ENCODE peak calls at places on chromosomes 4 and X, in nine cellular contexts. T is pancreas; D is neural progenitor cell; Z is AG09309; A is CD8-positive, alpha-beta T cell; N is astrocyte of the cerebellum; J is lower leg skin; E is sigmoid colon; H is MM.1S. R is an unnamed sample.

GRCh38 chr4:1336079-1336478 is 10.9 kb upstream of the UVSSA start:
- DNase-seq in T (no peak), N (no peak), E (no peak), H (no peak), J (no peak), Z (no peak), A (no peak), D (no peak), R (no peak)

GRCh38 chrX:57871463-57871862 is 38.8 kb downstream of the ZXDA start:
- DNase-seq in H (no peak), J (no peak), D (no peak), T (no peak), N (no peak), A (no peak), Z (no peak), E (no peak), R (no peak)

GRCh38 chrX:55490974-55491373 is 1.3 kb upstream of the USP51 start:
- DNase-seq in D (no peak), N (no peak), J (no peak), Z (no peak), A (no peak), T (no peak), H (peak), E (no peak), R (no peak)

GRCh38 chrX:140524556-140524955 is 19.7 kb upstream of the SOX3 start:
- DNase-seq in J (no peak), A (no peak), N (no peak), E (no peak), H (no peak), T (no peak), Z (no peak), D (no peak), R (no peak)

GRCh38 chr4:150297861-150298474 is 219.7 kb downstream of the DCLK2 start:
- DNase-seq in T (peak), N (peak), D (peak), Z (no peak), H (peak), E (peak), J (peak), A (peak), R (no peak)

GRCh38 chr4:138405934-138406567 is 163.9 kb upstream of the SLC7A11 start:
- DNase-seq in H (no peak), D (no peak), N (no peak), A (no peak), E (no peak), Z (peak), T (no peak), J (no peak), R (no peak)

GRCh38 chr4:145154573-145154972 is 25.8 kb downstream of the OTUD4 start:
- DNase-seq in H (peak), E (no peak), A (no peak), Z (no peak), D (peak), T (no peak), J (no peak), N (no peak), R (no peak)

GRCh38 chr4:40586034-40586433 is 43.6 kb downstream of the RBM47 start:
- DNase-seq in Z (no peak), D (no peak), T (no peak), J (no peak), E (no peak), A (no peak), N (no peak), H (no peak), R (no peak)

GRCh38 chrX:13653022-13653693 is at the start of gene TCEANC:
- DNase-seq in A (peak), N (peak), J (peak), E (peak), D (peak), Z (peak), H (peak), T (peak), R (peak)

DNA sequence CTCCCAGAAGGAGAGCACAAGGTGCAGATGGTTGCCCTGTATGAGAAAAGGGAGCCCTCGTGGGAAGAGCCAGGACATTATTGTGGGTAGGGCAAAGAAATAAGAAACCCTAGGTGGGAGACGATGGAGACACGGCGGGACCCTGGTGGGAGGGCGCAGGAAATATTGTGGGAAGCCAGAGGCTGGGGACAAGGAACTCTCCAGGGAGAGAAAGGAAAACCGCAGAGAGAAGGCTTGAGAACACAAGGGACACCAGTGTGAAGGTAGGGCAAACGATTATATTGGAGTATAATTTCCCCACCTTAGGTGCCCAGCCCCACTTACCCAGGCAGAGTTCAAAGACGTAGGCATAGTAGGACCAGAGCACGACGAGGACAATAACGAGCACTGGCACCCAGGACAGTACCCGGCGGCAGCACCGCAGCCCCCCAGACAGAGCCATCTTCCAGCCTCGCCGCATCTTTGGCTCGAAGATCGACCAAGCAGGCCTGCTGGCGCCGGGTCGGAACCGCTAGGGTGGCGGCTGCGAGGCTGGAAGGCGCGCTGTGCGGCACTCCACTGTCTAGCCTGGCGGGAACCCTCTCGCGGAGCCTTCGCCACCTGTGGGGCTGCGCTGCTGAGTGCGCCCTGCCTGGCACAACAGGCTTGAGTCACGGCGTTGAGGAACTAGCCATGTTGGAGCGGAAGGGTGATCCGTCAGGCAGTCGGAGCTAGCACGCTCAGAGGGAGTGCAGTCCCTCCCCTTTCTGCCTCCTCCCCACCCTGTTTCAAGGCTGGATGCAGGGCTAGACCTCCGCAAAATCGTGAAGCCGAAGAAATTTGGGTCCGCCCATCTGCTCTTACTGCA is at the start of gene ZDHHC15:
- DNase-seq in D (peak), A (peak), J (peak), N (peak), E (peak), Z (no peak), T (peak), H (no peak), R (no peak)
- H3K4me3 ChIP-seq in D (peak), A (peak), J (peak), N (peak), E (peak), Z (no peak), T (peak), H (no peak), R (peak)

DNA sequence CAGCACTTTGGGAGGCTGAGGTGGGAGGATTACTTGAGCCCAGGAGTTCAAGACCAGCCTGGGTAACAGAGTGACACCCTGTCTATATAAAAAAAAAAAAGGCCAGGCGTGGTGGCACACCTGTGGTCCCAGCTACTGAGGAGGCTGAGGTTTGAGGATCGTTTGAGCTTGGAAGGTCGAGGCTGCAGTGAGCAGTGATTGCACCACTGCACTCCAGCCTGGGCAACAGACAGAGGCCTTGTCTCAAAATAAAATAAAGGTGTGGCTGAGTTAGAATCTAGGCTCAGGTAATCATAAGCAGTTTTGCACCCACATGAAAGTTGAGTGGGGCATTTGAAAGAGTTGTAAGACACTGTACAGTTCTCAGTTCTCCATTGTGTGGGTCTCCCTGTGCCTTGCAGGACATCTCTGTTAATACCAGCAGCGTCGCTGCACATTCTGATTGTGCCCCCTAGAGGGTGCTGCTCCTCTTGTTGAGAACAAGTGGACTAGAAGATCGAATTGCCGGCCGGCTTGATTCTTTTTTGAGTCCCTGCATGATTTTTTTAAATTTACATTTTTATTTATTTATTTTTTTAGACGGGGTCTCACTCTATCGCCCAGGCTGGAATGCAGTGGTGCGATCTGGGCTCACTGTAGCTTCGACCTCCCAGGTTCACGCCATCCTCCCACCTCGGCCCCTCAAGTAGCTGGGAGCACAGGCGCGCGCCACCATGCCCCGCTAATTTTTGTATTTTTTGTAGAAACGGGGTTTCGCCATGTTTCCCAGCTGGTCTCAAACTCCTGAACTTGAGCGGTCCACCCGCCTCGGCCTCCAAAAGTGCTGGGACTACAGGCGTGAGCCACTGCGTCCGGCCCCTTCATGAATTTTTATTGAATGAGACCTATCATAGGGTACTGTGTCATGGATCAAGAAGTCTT is 73.6 kb upstream of the RBMX start:
- DNase-seq in E (peak), D (peak), A (peak), H (peak), T (peak), J (peak), N (peak), Z (peak), R (peak)
- TF ChIP-seq CTCF in E (peak), D (peak), A (peak), H (peak), T (peak), J (no peak), N (peak), Z (peak), R (peak)

GRCh38 chr4:140085924-140086323 is 68.1 kb downstream of the MAML3 start:
- DNase-seq in D (no peak), H (no peak), Z (no peak), N (no peak), E (no peak), T (no peak), A (no peak), J (no peak), R (no peak)

GRCh38 chr4:140083320-140083719 is 70.7 kb downstream of the MAML3 start:
- DNase-seq in Z (no peak), J (no peak), H (no peak), A (no peak), T (no peak), E (no peak), N (no peak), D (no peak), R (no peak)

GRCh38 chr4:140085062-140085622 is 68.8 kb downstream of the MAML3 start:
- DNase-seq in T (no peak), H (no peak), E (no peak), D (no peak), J (no peak), Z (no peak), A (no peak), N (no peak), R (peak)

GRCh38 chr4:140082399-140082758 is 71.6 kb downstream of the MAML3 start:
- DNase-seq in Z (no peak), E (no peak), H (no peak), N (no peak), A (no peak), D (no peak), J (no peak), T (no peak), R (no peak)

DNA sequence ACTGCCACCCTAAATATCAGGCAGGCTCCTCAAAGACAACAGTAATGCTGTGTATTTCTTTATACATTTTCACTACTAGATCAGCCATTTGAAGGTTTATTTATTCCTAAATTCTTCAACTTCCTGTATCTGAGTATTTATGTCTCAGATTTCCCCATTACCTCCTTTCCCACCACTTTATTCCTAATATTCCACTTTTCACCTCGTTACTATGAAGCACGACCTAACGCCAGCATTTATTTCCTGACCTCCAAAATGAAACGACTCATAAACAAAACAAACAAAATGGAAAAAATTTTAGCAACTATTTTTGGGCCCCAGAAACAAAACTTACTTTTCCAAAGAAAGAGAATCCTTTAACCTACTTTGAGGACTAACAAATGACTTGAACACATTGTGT is 69.6 kb downstream of the MAML3 start:
- DNase-seq in H (no peak), D (no peak), A (no peak), E (no peak), Z (no peak), T (no peak), N (no peak), J (no peak), R (no peak)
- H3K4me3 ChIP-seq in H (no peak), D (no peak), A (no peak), E (no peak), Z (no peak), T (no peak), N (no peak), J (no peak), R (no peak)

GRCh38 chrX:114075073-114075673 is 508.7 kb upstream of the HTR2C start:
- DNase-seq in J (no peak), T (no peak), E (no peak), H (no peak), Z (no peak), N (no peak), D (no peak), A (no peak), R (no peak)
- TF ChIP-seq CTCF in J (no peak), T (peak), E (no peak), H (peak), Z (peak), N (no peak), D (peak), A (no peak), R (no peak)

DNA sequence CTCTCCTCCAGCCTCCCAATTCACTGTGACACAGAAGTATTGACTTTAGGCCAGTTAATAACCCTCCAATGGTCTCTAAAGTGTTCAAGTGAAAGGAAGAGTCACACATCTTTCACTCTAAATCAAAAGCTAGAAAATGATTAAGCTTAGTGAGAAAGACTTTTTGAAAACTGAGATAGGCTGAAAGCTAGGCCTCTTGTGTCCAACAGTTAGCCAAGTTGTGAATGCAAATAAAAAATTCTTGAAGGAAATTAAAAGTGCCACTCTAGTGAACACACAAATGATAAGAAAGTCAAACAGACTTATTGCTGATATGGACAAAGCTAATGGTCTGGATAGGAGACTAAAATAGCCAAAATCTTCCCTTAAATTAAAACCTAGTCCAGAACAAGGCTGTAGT is 687.2 kb downstream of the TRIML1 start:
- DNase-seq in J (no peak), Z (no peak), N (no peak), T (no peak), E (no peak), A (no peak), D (no peak), H (no peak), R (no peak)
- H3K4me3 ChIP-seq in J (no peak), Z (no peak), N (no peak), T (no peak), E (no peak), A (no peak), D (no peak), H (no peak), R (no peak)

GRCh38 chr4:173281001-173281400 is 53.2 kb downstream of the HMGB2 start:
- DNase-seq in D (no peak), J (no peak), A (no peak), E (no peak), H (no peak), T (no peak), N (no peak), Z (no peak), R (no peak)
- TF ChIP-seq CTCF in D (no peak), J (no peak), A (no peak), E (no peak), H (no peak), T (no peak), N (no peak), Z (no peak), R (no peak)

GRCh38 chr4:70706516-70706915 is 15.2 kb upstream of the RUFY3 start:
- DNase-seq in J (no peak), T (no peak), H (no peak), Z (no peak), A (no peak), E (no peak), N (no peak), D (peak), R (no peak)
- H3K4me3 ChIP-seq in J (no peak), T (peak), H (peak), Z (peak), A (no peak), E (no peak), N (peak), D (peak), R (peak)